ENCODE peak calls at places on chromosome 3, in seven cellular contexts. H is HAP-1, R is SJCRH30, M is heart right ventricle, I is heart left ventricle, V is colonic mucosa, D is SK-N-SH. N is an unnamed sample.

GRCh38 chr3:170154084-170154483 is 27.4 kb downstream of the PHC3 start:
- DNase-seq in V (no peak), M (no peak), H (no peak), D (no peak), R (no peak), I (no peak), N (no peak)

GRCh38 chr3:172561894-172562664 is 38.8 kb upstream of the TNFSF10 start:
- DNase-seq in M (no peak), D (no peak), H (no peak), R (no peak), V (peak; percentile 58), I (no peak), N (peak; percentile 43)

GRCh38 chr3:106423321-106424225 is 554.8 kb upstream of the CBLB start:
- DNase-seq in I (no peak), R (no peak), M (no peak), H (no peak), D (no peak), V (no peak), N (no peak)

GRCh38 chr3:15646924-15647511 is 45.5 kb downstream of the BTD start:
- DNase-seq in V (no peak), I (peak; percentile 75), R (peak; percentile 81), M (peak; percentile 75), H (no peak), D (no peak), N (peak; percentile 80)

GRCh38 chr3:188516515-188516914 is 362.6 kb downstream of the LPP start:
- DNase-seq in V (no peak), I (no peak), M (no peak), D (no peak), H (no peak), R (no peak), N (no peak)

GRCh38 chr3:71702131-71703024 is 22.8 kb downstream of the EIF4E3 start:
- DNase-seq in V (no peak), M (no peak), H (no peak), I (no peak), D (no peak), R (no peak), N (no peak)

GRCh38 chr3:67245545-67245944 is 247.4 kb downstream of the KBTBD8 start:
- DNase-seq in I (no peak), V (no peak), H (no peak), M (no peak), R (no peak), D (no peak), N (no peak)

GRCh38 chr3:195080571-195081141 is 190.3 kb downstream of the XXYLT1 start:
- DNase-seq in V (no peak), H (no peak), R (no peak), I (peak; percentile 76), D (no peak), M (peak; percentile 76), N (peak; percentile 73)

GRCh38 chr3:52001443-52001974 is 5.8 kb upstream of the RPL29 start:
- DNase-seq in M (peak; percentile 76), D (peak; percentile 92), I (peak; percentile 69), H (peak; percentile 93), R (peak; percentile 71), V (peak; percentile 79), N (peak; percentile 93)

GRCh38 chr3:134879991-134880390 is 84.9 kb downstream of the EPHB1 start:
- DNase-seq in M (no peak), V (no peak), H (no peak), I (no peak), D (no peak), R (peak; percentile 89), N (no peak)

GRCh38 chr3:49327485-49327884 is 12.4 kb downstream of the USP4 start:
- DNase-seq in D (no peak), M (no peak), I (no peak), R (no peak), H (no peak), V (no peak), N (no peak)

GRCh38 chr3:108131795-108132134 is 40.9 kb upstream of the CD47 start:
- DNase-seq in I (no peak), V (no peak), M (no peak), D (no peak), H (no peak), R (no peak), N (no peak)

GRCh38 chr3:94524102-94524922 is 461.5 kb downstream of the NSUN3 start:
- DNase-seq in R (no peak), I (no peak), V (no peak), D (no peak), H (no peak), M (no peak), N (no peak)

GRCh38 chr3:74059301-74059700 is 434.6 kb upstream of the PDZRN3 start:
- DNase-seq in D (no peak), I (no peak), R (no peak), M (no peak), V (no peak), H (peak; percentile 69), N (no peak)

GRCh38 chr3:150341893-150342292 is 66.2 kb upstream of the TSC22D2 start:
- DNase-seq in M (peak; percentile 19), H (no peak), R (no peak), I (no peak), D (peak; percentile 42), V (no peak), N (no peak)

GRCh38 chr3:138265745-138266144 is 63.9 kb downstream of the NME9 start:
- DNase-seq in H (no peak), M (no peak), D (no peak), I (no peak), R (no peak), V (no peak), N (no peak)

GRCh38 chr3:131231710-131232348 is 149.7 kb upstream of the NUDT16 start:
- DNase-seq in V (no peak), M (no peak), H (no peak), D (peak; percentile 9), R (no peak), I (no peak), N (no peak)

GRCh38 chr3:129003578-129004112 is 2.5 kb downstream of the EFCC1 start:
- DNase-seq in R (no peak), M (no peak), V (peak; percentile 74), H (no peak), D (peak; percentile 80), I (no peak), N (no peak)
- H3K4me3 ChIP-seq in R (no peak overlapping the region), M (no peak overlapping the region), V (peak overlapping the region; percentile 25), H (no peak overlapping the region), D (no peak overlapping the region), I (peak overlapping the region; percentile 24), N (no peak overlapping the region)

GRCh38 chr3:24340161-24340560 is 154.5 kb downstream of the THRB start:
- DNase-seq in R (no peak), H (no peak), D (no peak), I (no peak), M (no peak), V (no peak), N (no peak)

GRCh38 chr3:24342275-24342674 is 152.4 kb downstream of the THRB start:
- DNase-seq in V (no peak), D (no peak), H (no peak), I (no peak), R (no peak), M (no peak), N (no peak)

GRCh38 chr3:24340966-24341365 is 153.7 kb downstream of the THRB start:
- DNase-seq in D (no peak), H (no peak), I (no peak), M (no peak), R (no peak), V (no peak), N (no peak)

GRCh38 chr3:24343084-24343783 is 151.4 kb downstream of the THRB start:
- DNase-seq in H (no peak), I (no peak), D (no peak), M (no peak), V (no peak), R (no peak), N (no peak)

GRCh38 chr3:24341668-24342067 is 153.0 kb downstream of the THRB start:
- DNase-seq in I (no peak), D (no peak), V (no peak), R (no peak), H (no peak), M (no peak), N (no peak)
- H3K4me1 ChIP-seq in I (peaks cover 6% of the 10 kb centered on the region), D (no peaks in the 10 kb centered on the region), V (no peaks in the 10 kb centered on the region), R (no peaks in the 10 kb centered on the region), H (peaks cover 4% of the 10 kb centered on the region), M (no peaks in the 10 kb centered on the region), N (peaks cover 1% of the 10 kb centered on the region)

GRCh38 chr3:13861461-13861860 is 18.4 kb downstream of the WNT7A start:
- DNase-seq in I (no peak), H (no peak), R (no peak), M (no peak), D (no peak), V (no peak), N (no peak)
- H3K27me3 ChIP-seq in I (no peaks in the 10 kb centered on the region), H (no peaks in the 10 kb centered on the region), R (peaks cover 7% of the 10 kb centered on the region), M (no peaks in the 10 kb centered on the region), D (no peaks in the 10 kb centered on the region), V (no peaks in the 10 kb centered on the region), N (no peaks in the 10 kb centered on the region)

GRCh38 chr3:141382571-141382970 is 14.3 kb downstream of the ZBTB38 start:
- DNase-seq in H (no peak), D (no peak), I (no peak), V (no peak), M (no peak), R (no peak), N (no peak)

GRCh38 chr3:141385386-141386079 is 17.2 kb downstream of the ZBTB38 start:
- DNase-seq in H (no peak), D (no peak), I (no peak), V (no peak), M (no peak), R (no peak), N (no peak)

GRCh38 chr3:141383555-141384129 is 15.3 kb downstream of the ZBTB38 start:
- DNase-seq in I (no peak), D (no peak), V (no peak), R (no peak), M (no peak), H (no peak), N (no peak)

GRCh38 chr3:141384575-141384974 is 16.3 kb downstream of the ZBTB38 start:
- DNase-seq in V (no peak), D (no peak), M (no peak), R (no peak), I (no peak), H (no peak), N (no peak)

DNA sequence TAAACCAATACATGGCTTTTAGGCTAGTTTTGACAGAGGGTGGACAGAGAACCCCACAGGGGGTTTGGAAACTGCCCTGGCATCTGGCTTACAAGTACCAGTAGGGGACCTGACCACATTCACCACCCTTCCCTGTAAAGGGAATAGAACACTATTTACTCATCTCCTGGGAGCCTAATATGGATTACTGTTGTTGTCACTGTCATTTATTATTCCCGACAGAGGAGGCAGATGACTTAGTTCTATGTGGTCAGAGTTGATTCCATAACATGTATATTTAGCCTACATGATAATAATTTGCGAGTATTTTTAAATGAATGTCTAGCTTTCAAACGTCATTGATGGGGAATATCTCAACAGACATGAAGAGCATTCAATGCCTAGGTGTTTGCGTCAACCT is 15.9 kb downstream of the ZBTB38 start:
- DNase-seq in I (no peak), V (no peak), M (no peak), R (no peak), H (no peak), D (no peak), N (no peak)
- H3K4me3 ChIP-seq in I (no peak overlapping the region), V (no peak overlapping the region), M (no peak overlapping the region), R (no peak overlapping the region), H (no peak overlapping the region), D (no peak overlapping the region), N (no peak overlapping the region)